ENCODE peak calls at places on chromosomes 7 and 10, in six cellular contexts. One of them, this sample, is unnamed. For H3K4me1, the result is how much of the 10 kb centered on the place peaks cover.

GRCh38 chr7:20329389-20330175 is 1.1 kb upstream of the ITGB8 start:
- DNase-seq in small intestine: peak
- DNase-seq in IMR-90: peak
- DNase-seq in hepatocyte: peak
- DNase-seq in A549: peak
- DNase-seq in CD8-positive, alpha-beta memory T cell: no peak
- DNase-seq in this sample: peak

GRCh38 chr7:42080831-42081230 is 156.2 kb downstream of the GLI3 start:
- DNase-seq in small intestine: no peak
- DNase-seq in IMR-90: peak
- DNase-seq in hepatocyte: no peak
- DNase-seq in A549: no peak
- DNase-seq in CD8-positive, alpha-beta memory T cell: no peak
- DNase-seq in this sample: no peak

GRCh38 chr7:108311446-108312168 is 144.6 kb downstream of the NRCAM start:
- DNase-seq in small intestine: no peak
- DNase-seq in IMR-90: no peak
- DNase-seq in hepatocyte: no peak
- DNase-seq in A549: no peak
- DNase-seq in CD8-positive, alpha-beta memory T cell: no peak
- DNase-seq in this sample: no peak

GRCh38 chr7:96169439-96169838 is 152.5 kb downstream of the SLC25A13 start:
- DNase-seq in small intestine: no peak
- DNase-seq in IMR-90: no peak
- DNase-seq in hepatocyte: no peak
- DNase-seq in A549: no peak
- DNase-seq in CD8-positive, alpha-beta memory T cell: no peak
- DNase-seq in this sample: no peak

GRCh38 chr10:86373828-86374227 is 7.2 kb upstream of the GRID1 start:
- DNase-seq in small intestine: no peak
- DNase-seq in IMR-90: no peak
- DNase-seq in hepatocyte: no peak
- DNase-seq in A549: no peak
- DNase-seq in CD8-positive, alpha-beta memory T cell: no peak
- DNase-seq in this sample: no peak

GRCh38 chr7:10696064-10696463 is 277.6 kb upstream of the PHF14 start:
- DNase-seq in small intestine: no peak
- DNase-seq in IMR-90: no peak
- DNase-seq in hepatocyte: peak
- DNase-seq in A549: no peak
- DNase-seq in CD8-positive, alpha-beta memory T cell: no peak
- DNase-seq in this sample: no peak

GRCh38 chr7:11591943-11592342 is 240.1 kb downstream of the THSD7A start:
- DNase-seq in small intestine: no peak
- DNase-seq in IMR-90: no peak
- DNase-seq in hepatocyte: no peak
- DNase-seq in A549: no peak
- DNase-seq in CD8-positive, alpha-beta memory T cell: no peak
- DNase-seq in this sample: no peak

GRCh38 chr7:102990642-102991041 is 77.8 kb downstream of the LRRC17 start:
- DNase-seq in small intestine: no peak
- DNase-seq in IMR-90: no peak
- DNase-seq in hepatocyte: no peak
- DNase-seq in A549: no peak
- DNase-seq in CD8-positive, alpha-beta memory T cell: no peak
- DNase-seq in this sample: no peak

GRCh38 chr7:74475243-74475986 is 21.7 kb downstream of the GTF2IRD1 start:
- DNase-seq in small intestine: peak
- DNase-seq in IMR-90: no peak
- DNase-seq in hepatocyte: no peak
- DNase-seq in A549: no peak
- DNase-seq in CD8-positive, alpha-beta memory T cell: no peak
- DNase-seq in this sample: no peak

GRCh38 chr10:43230101-43230908 is 36.6 kb downstream of the RASGEF1A start:
- DNase-seq in small intestine: no peak
- DNase-seq in IMR-90: no peak
- DNase-seq in hepatocyte: no peak
- DNase-seq in A549: no peak
- DNase-seq in CD8-positive, alpha-beta memory T cell: no peak
- DNase-seq in this sample: peak

GRCh38 chr7:71645836-71646235 is 513.9 kb downstream of the GALNT17 start:
- DNase-seq in small intestine: no peak
- DNase-seq in IMR-90: no peak
- DNase-seq in hepatocyte: no peak
- DNase-seq in A549: no peak
- DNase-seq in CD8-positive, alpha-beta memory T cell: no peak
- DNase-seq in this sample: no peak

GRCh38 chr10:133388265-133388972 is 5.5 kb upstream of the MTG1 start:
- DNase-seq in small intestine: no peak
- DNase-seq in IMR-90: no peak
- DNase-seq in hepatocyte: no peak
- DNase-seq in A549: no peak
- DNase-seq in CD8-positive, alpha-beta memory T cell: no peak
- DNase-seq in this sample: no peak

GRCh38 chr7:39624935-39625694 is 1.7 kb downstream of the RALA start:
- DNase-seq in small intestine: no peak
- DNase-seq in IMR-90: peak
- DNase-seq in hepatocyte: no peak
- DNase-seq in A549: no peak
- DNase-seq in CD8-positive, alpha-beta memory T cell: no peak
- DNase-seq in this sample: no peak

GRCh38 chr7:113404245-113404644 is 285.9 kb upstream of the SMIM30 start:
- DNase-seq in small intestine: peak
- DNase-seq in IMR-90: no peak
- DNase-seq in hepatocyte: no peak
- DNase-seq in A549: peak
- DNase-seq in CD8-positive, alpha-beta memory T cell: no peak
- DNase-seq in this sample: no peak

GRCh38 chr7:145092766-145093165 is 256.9 kb upstream of the TPK1 start:
- DNase-seq in small intestine: no peak
- DNase-seq in IMR-90: no peak
- DNase-seq in hepatocyte: no peak
- DNase-seq in A549: no peak
- DNase-seq in CD8-positive, alpha-beta memory T cell: no peak
- DNase-seq in this sample: no peak

GRCh38 chr10:69958232-69958902 is 94.3 kb upstream of the MACROH2A2 start:
- DNase-seq in small intestine: peak
- DNase-seq in IMR-90: peak
- DNase-seq in hepatocyte: peak
- DNase-seq in A549: peak
- DNase-seq in CD8-positive, alpha-beta memory T cell: peak
- DNase-seq in this sample: peak

GRCh38 chr7:132643302-132643701 is 67.0 kb upstream of the PLXNA4 start:
- DNase-seq in small intestine: no peak
- DNase-seq in IMR-90: no peak
- DNase-seq in hepatocyte: no peak
- DNase-seq in A549: no peak
- DNase-seq in CD8-positive, alpha-beta memory T cell: no peak
- DNase-seq in this sample: no peak

GRCh38 chr7:81333004-81333403 is 414.2 kb upstream of the SEMA3C start:
- DNase-seq in small intestine: no peak
- DNase-seq in IMR-90: peak
- DNase-seq in hepatocyte: no peak
- DNase-seq in A549: no peak
- DNase-seq in CD8-positive, alpha-beta memory T cell: no peak
- DNase-seq in this sample: no peak

GRCh38 chr7:158431941-158432347 is 155.7 kb downstream of the PTPRN2 start:
- DNase-seq in small intestine: peak
- DNase-seq in IMR-90: peak
- DNase-seq in hepatocyte: peak
- DNase-seq in A549: peak
- DNase-seq in CD8-positive, alpha-beta memory T cell: no peak
- DNase-seq in this sample: no peak

GRCh38 chr7:44044315-44045225 is at the start of gene DBNL:
- DNase-seq in small intestine: peak
- DNase-seq in IMR-90: peak
- DNase-seq in hepatocyte: peak
- DNase-seq in A549: peak
- DNase-seq in CD8-positive, alpha-beta memory T cell: peak
- DNase-seq in this sample: peak

GRCh38 chr10:107159871-107160270 is 4.6 kb downstream of the SORCS1 start:
- DNase-seq in small intestine: no peak
- DNase-seq in IMR-90: no peak
- DNase-seq in hepatocyte: no peak
- DNase-seq in A549: no peak
- DNase-seq in CD8-positive, alpha-beta memory T cell: no peak
- DNase-seq in this sample: no peak
- H3K4me1 ChIP-seq in small intestine: under half
- H3K4me1 ChIP-seq in IMR-90: under half
- H3K4me1 ChIP-seq in hepatocyte: under half
- H3K4me1 ChIP-seq in A549: under half
- H3K4me1 ChIP-seq in CD8-positive, alpha-beta memory T cell: under half
- H3K4me1 ChIP-seq in this sample: under half

GRCh38 chr7:135981958-135982646 is 4.9 kb upstream of the MTPN start:
- DNase-seq in small intestine: no peak
- DNase-seq in IMR-90: no peak
- DNase-seq in hepatocyte: no peak
- DNase-seq in A549: no peak
- DNase-seq in CD8-positive, alpha-beta memory T cell: no peak
- DNase-seq in this sample: peak

GRCh38 chr7:135980665-135981180 is 3.6 kb upstream of the MTPN start:
- DNase-seq in small intestine: peak
- DNase-seq in IMR-90: peak
- DNase-seq in hepatocyte: no peak
- DNase-seq in A549: no peak
- DNase-seq in CD8-positive, alpha-beta memory T cell: peak
- DNase-seq in this sample: peak

GRCh38 chr7:135977742-135978066 is 545 bp upstream of the MTPN start:
- DNase-seq in small intestine: no peak
- DNase-seq in IMR-90: no peak
- DNase-seq in hepatocyte: no peak
- DNase-seq in A549: no peak
- DNase-seq in CD8-positive, alpha-beta memory T cell: no peak
- DNase-seq in this sample: no peak

GRCh38 chr7:135978624-135979023 is 1.5 kb upstream of the MTPN start:
- DNase-seq in small intestine: no peak
- DNase-seq in IMR-90: no peak
- DNase-seq in hepatocyte: no peak
- DNase-seq in A549: no peak
- DNase-seq in CD8-positive, alpha-beta memory T cell: no peak
- DNase-seq in this sample: no peak

GRCh38 chr7:135979674-135980660 is 2.8 kb upstream of the MTPN start:
- DNase-seq in small intestine: no peak
- DNase-seq in IMR-90: peak
- DNase-seq in hepatocyte: no peak
- DNase-seq in A549: no peak
- DNase-seq in CD8-positive, alpha-beta memory T cell: no peak
- DNase-seq in this sample: no peak
- H3K4me3 ChIP-seq in small intestine: no peak
- H3K4me3 ChIP-seq in IMR-90: no peak
- H3K4me3 ChIP-seq in hepatocyte: no peak
- H3K4me3 ChIP-seq in A549: no peak
- H3K4me3 ChIP-seq in CD8-positive, alpha-beta memory T cell: peak
- H3K4me3 ChIP-seq in this sample: no peak

GRCh38 chr7:8144856-8145255 is 117.1 kb downstream of the ICA1 start:
- DNase-seq in small intestine: no peak
- DNase-seq in IMR-90: no peak
- DNase-seq in hepatocyte: no peak
- DNase-seq in A549: no peak
- DNase-seq in CD8-positive, alpha-beta memory T cell: no peak
- DNase-seq in this sample: no peak
- H3K4me1 ChIP-seq in small intestine: under half
- H3K4me1 ChIP-seq in IMR-90: under half
- H3K4me1 ChIP-seq in hepatocyte: under half
- H3K4me1 ChIP-seq in A549: under half
- H3K4me1 ChIP-seq in CD8-positive, alpha-beta memory T cell: under half
- H3K4me1 ChIP-seq in this sample: under half

GRCh38 chr7:142855756-142856564 is 1.1 kb downstream of the EPHB6 start:
- DNase-seq in small intestine: no peak
- DNase-seq in IMR-90: no peak
- DNase-seq in hepatocyte: no peak
- DNase-seq in A549: no peak
- DNase-seq in CD8-positive, alpha-beta memory T cell: no peak
- DNase-seq in this sample: no peak
- H3K4me3 ChIP-seq in small intestine: no peak
- H3K4me3 ChIP-seq in IMR-90: no peak
- H3K4me3 ChIP-seq in hepatocyte: no peak
- H3K4me3 ChIP-seq in A549: no peak
- H3K4me3 ChIP-seq in CD8-positive, alpha-beta memory T cell: peak
- H3K4me3 ChIP-seq in this sample: peak

DNA sequence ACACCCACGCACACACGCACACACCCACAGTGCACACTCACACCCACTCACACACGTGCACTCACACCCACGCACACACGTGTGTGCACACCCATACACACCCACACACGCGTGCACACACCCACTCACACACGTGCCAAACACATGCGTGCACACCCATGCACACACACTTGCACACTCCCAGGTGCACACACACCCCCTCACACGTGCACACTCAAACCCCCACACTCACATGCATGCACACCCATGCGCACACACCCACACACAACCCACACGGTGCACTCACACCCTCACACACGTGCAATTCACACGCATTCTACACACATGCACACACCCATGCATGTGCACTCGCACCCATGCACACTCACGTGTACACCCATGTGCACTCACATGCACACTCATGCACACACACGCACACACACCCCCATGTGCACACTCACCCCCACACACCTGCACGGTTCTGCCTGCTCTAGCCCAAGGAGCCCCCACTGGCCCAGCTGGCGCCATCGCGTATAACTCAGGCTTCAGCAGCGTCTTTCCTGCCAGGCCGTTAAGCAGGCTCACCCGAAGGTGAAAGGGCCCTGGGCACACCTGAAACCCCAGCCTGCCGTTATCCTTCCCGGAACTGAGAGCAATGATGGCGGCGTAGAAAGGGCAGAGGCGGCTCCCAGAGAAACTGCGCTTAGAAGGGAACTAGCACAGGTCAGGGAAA is 63.9 kb upstream of the PDGFA start:
- DNase-seq in small intestine: no peak
- DNase-seq in IMR-90: no peak
- DNase-seq in hepatocyte: no peak
- DNase-seq in A549: no peak
- DNase-seq in CD8-positive, alpha-beta memory T cell: no peak
- DNase-seq in this sample: no peak
- H3K4me1 ChIP-seq in small intestine: under half
- H3K4me1 ChIP-seq in IMR-90: under half
- H3K4me1 ChIP-seq in hepatocyte: under half
- H3K4me1 ChIP-seq in A549: under half
- H3K4me1 ChIP-seq in CD8-positive, alpha-beta memory T cell: under half
- H3K4me1 ChIP-seq in this sample: under half

DNA sequence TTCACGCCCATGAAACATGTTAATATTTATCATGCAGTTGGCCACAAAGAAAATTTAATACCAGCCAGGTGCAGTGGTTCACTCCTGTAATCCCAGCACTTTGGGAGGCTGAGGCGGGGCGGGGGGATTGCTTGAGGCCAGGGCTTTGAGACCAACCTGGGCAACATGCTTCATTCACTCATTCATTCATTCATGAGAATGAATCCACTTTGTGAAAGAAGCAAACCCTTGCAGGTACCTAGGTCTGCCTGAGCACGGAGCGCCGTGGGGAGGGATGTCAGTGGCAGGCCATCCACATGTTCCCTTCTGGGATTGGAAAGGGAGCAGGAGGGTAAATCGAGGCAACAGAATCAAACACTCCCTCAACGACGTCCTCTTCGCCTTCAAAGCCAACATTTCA is 4.7 kb downstream of the ANXA11 start:
- DNase-seq in small intestine: no peak
- DNase-seq in IMR-90: no peak
- DNase-seq in hepatocyte: no peak
- DNase-seq in A549: no peak
- DNase-seq in CD8-positive, alpha-beta memory T cell: no peak
- DNase-seq in this sample: no peak
- H3K4me3 ChIP-seq in small intestine: no peak
- H3K4me3 ChIP-seq in IMR-90: no peak
- H3K4me3 ChIP-seq in hepatocyte: no peak
- H3K4me3 ChIP-seq in A549: no peak
- H3K4me3 ChIP-seq in CD8-positive, alpha-beta memory T cell: no peak
- H3K4me3 ChIP-seq in this sample: no peak

GRCh38 chr7:55130079-55130476 is 111.3 kb downstream of the EGFR start:
- DNase-seq in small intestine: no peak
- DNase-seq in IMR-90: peak
- DNase-seq in hepatocyte: no peak
- DNase-seq in A549: peak
- DNase-seq in CD8-positive, alpha-beta memory T cell: no peak
- DNase-seq in this sample: no peak
- H3K4me1 ChIP-seq in small intestine: under half
- H3K4me1 ChIP-seq in IMR-90: half or more
- H3K4me1 ChIP-seq in hepatocyte: half or more
- H3K4me1 ChIP-seq in A549: half or more
- H3K4me1 ChIP-seq in CD8-positive, alpha-beta memory T cell: under half
- H3K4me1 ChIP-seq in this sample: under half